ENCODE peak calls at places on chromosomes 13 and 19, in seven cellular contexts. One of them, this sample, is unnamed.

GRCh38 chr13:75139291-75139690 is 342.7 kb downstream of the TBC1D4 start:
- DNase-seq in gastrocnemius medialis: no peak
- DNase-seq in A549: no peak
- DNase-seq in esophagus squamous epithelium: no peak
- DNase-seq in endothelial cell of umbilical vein: no peak
- DNase-seq in body of pancreas: no peak
- DNase-seq in stomach: no peak
- DNase-seq in this sample: no peak

GRCh38 chr19:38304866-38305429 is 897 bp downstream of the C19orf33 start:
- DNase-seq in gastrocnemius medialis: no peak
- DNase-seq in endothelial cell of umbilical vein: peak
- DNase-seq in body of pancreas: peak
- DNase-seq in esophagus squamous epithelium: no peak
- DNase-seq in A549: peak
- DNase-seq in stomach: peak
- DNase-seq in this sample: no peak

GRCh38 chr13:47661076-47661475 is 340.0 kb downstream of the SUCLA2 start:
- DNase-seq in gastrocnemius medialis: no peak
- DNase-seq in A549: no peak
- DNase-seq in esophagus squamous epithelium: no peak
- DNase-seq in stomach: no peak
- DNase-seq in body of pancreas: no peak
- DNase-seq in endothelial cell of umbilical vein: no peak
- DNase-seq in this sample: no peak

GRCh38 chr13:113338451-113338850 is 25.5 kb downstream of the GRTP1 start:
- DNase-seq in stomach: no peak
- DNase-seq in endothelial cell of umbilical vein: no peak
- DNase-seq in A549: no peak
- DNase-seq in esophagus squamous epithelium: no peak
- DNase-seq in body of pancreas: no peak
- DNase-seq in gastrocnemius medialis: no peak
- DNase-seq in this sample: no peak

GRCh38 chr13:32687275-32687674 is 101.0 kb downstream of the PDS5B start:
- DNase-seq in esophagus squamous epithelium: no peak
- DNase-seq in stomach: no peak
- DNase-seq in gastrocnemius medialis: no peak
- DNase-seq in A549: no peak
- DNase-seq in body of pancreas: no peak
- DNase-seq in endothelial cell of umbilical vein: no peak
- DNase-seq in this sample: no peak

GRCh38 chr19:43809762-43810696 is 7.8 kb upstream of the LYPD5 start:
- DNase-seq in stomach: no peak
- DNase-seq in A549: peak
- DNase-seq in body of pancreas: no peak
- DNase-seq in endothelial cell of umbilical vein: peak
- DNase-seq in esophagus squamous epithelium: no peak
- DNase-seq in gastrocnemius medialis: no peak
- DNase-seq in this sample: no peak

GRCh38 chr13:45826741-45827140 is 24.8 kb downstream of the SIAH3 start:
- DNase-seq in A549: no peak
- DNase-seq in gastrocnemius medialis: no peak
- DNase-seq in body of pancreas: no peak
- DNase-seq in stomach: no peak
- DNase-seq in endothelial cell of umbilical vein: no peak
- DNase-seq in esophagus squamous epithelium: no peak
- DNase-seq in this sample: no peak

GRCh38 chr19:34366670-34367423 is 1.9 kb downstream of the GPI start:
- DNase-seq in gastrocnemius medialis: no peak
- DNase-seq in A549: no peak
- DNase-seq in endothelial cell of umbilical vein: no peak
- DNase-seq in body of pancreas: no peak
- DNase-seq in esophagus squamous epithelium: no peak
- DNase-seq in stomach: no peak
- DNase-seq in this sample: no peak

GRCh38 chr13:43360911-43361605 is 337.7 kb downstream of the DNAJC15 start:
- DNase-seq in endothelial cell of umbilical vein: no peak
- DNase-seq in esophagus squamous epithelium: no peak
- DNase-seq in body of pancreas: no peak
- DNase-seq in stomach: no peak
- DNase-seq in gastrocnemius medialis: no peak
- DNase-seq in A549: no peak
- DNase-seq in this sample: no peak

GRCh38 chr19:21130097-21130775 is 11.6 kb upstream of the ZNF431 start:
- DNase-seq in endothelial cell of umbilical vein: no peak
- DNase-seq in stomach: no peak
- DNase-seq in body of pancreas: peak
- DNase-seq in gastrocnemius medialis: no peak
- DNase-seq in esophagus squamous epithelium: no peak
- DNase-seq in A549: no peak
- DNase-seq in this sample: no peak

GRCh38 chr19:36008336-36008978 is at the start of gene SYNE4:
- DNase-seq in endothelial cell of umbilical vein: no peak
- DNase-seq in esophagus squamous epithelium: no peak
- DNase-seq in A549: peak
- DNase-seq in body of pancreas: peak
- DNase-seq in stomach: peak
- DNase-seq in gastrocnemius medialis: no peak
- DNase-seq in this sample: no peak

GRCh38 chr13:34044660-34045080 is 226.7 kb downstream of the RFC3 start:
- DNase-seq in esophagus squamous epithelium: no peak
- DNase-seq in body of pancreas: no peak
- DNase-seq in endothelial cell of umbilical vein: peak
- DNase-seq in A549: peak
- DNase-seq in gastrocnemius medialis: no peak
- DNase-seq in stomach: no peak
- DNase-seq in this sample: no peak

GRCh38 chr13:28137556-28137955 is 789 bp upstream of the PAN3 start:
- DNase-seq in gastrocnemius medialis: no peak
- DNase-seq in endothelial cell of umbilical vein: no peak
- DNase-seq in stomach: no peak
- DNase-seq in body of pancreas: no peak
- DNase-seq in A549: no peak
- DNase-seq in esophagus squamous epithelium: no peak
- DNase-seq in this sample: peak

GRCh38 chr13:95698047-95698749 is 21.3 kb downstream of the DNAJC3 start:
- DNase-seq in endothelial cell of umbilical vein: no peak
- DNase-seq in esophagus squamous epithelium: no peak
- DNase-seq in body of pancreas: no peak
- DNase-seq in A549: no peak
- DNase-seq in gastrocnemius medialis: peak
- DNase-seq in stomach: no peak
- DNase-seq in this sample: no peak

GRCh38 chr19:11174336-11174735 is 18.8 kb upstream of the SPC24 start:
- DNase-seq in stomach: no peak
- DNase-seq in body of pancreas: no peak
- DNase-seq in A549: no peak
- DNase-seq in gastrocnemius medialis: no peak
- DNase-seq in endothelial cell of umbilical vein: no peak
- DNase-seq in esophagus squamous epithelium: no peak
- DNase-seq in this sample: no peak

GRCh38 chr19:15432018-15432494 is 13.3 kb upstream of the AKAP8L start:
- DNase-seq in body of pancreas: peak
- DNase-seq in endothelial cell of umbilical vein: peak
- DNase-seq in gastrocnemius medialis: no peak
- DNase-seq in stomach: no peak
- DNase-seq in A549: no peak
- DNase-seq in esophagus squamous epithelium: no peak
- DNase-seq in this sample: no peak

GRCh38 chr19:44777715-44778347 is at the start of gene CBLC:
- DNase-seq in endothelial cell of umbilical vein: no peak
- DNase-seq in stomach: peak
- DNase-seq in esophagus squamous epithelium: no peak
- DNase-seq in gastrocnemius medialis: no peak
- DNase-seq in A549: peak
- DNase-seq in body of pancreas: peak
- DNase-seq in this sample: no peak

DNA sequence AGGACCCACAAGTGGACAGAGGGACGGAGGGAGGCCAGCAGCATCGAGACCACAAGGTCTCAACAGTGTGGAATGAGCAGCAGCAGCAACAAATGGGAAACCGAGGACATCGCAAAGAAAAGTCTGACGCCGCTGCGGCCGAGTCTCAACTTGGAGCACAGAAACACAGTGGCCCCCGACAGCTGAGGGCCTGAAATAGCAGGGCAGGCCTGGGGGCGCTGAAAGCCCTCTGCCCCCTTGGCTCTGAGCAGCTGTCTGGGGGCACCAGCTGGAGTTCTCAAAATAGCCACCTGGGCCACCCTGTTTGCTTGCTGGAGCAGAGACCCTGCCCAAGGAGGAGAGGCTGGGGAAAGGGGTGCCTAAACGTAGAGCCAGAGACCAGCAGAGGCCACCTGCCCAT is 5.9 kb upstream of the ISYNA1 start:
- DNase-seq in gastrocnemius medialis: no peak
- DNase-seq in esophagus squamous epithelium: no peak
- DNase-seq in A549: no peak
- DNase-seq in endothelial cell of umbilical vein: no peak
- DNase-seq in body of pancreas: no peak
- DNase-seq in stomach: no peak
- DNase-seq in this sample: no peak
- TF ChIP-seq POLR2A in gastrocnemius medialis: no peak
- TF ChIP-seq POLR2A in esophagus squamous epithelium: no peak
- TF ChIP-seq POLR2A in A549: no peak
- TF ChIP-seq POLR2A in endothelial cell of umbilical vein: no peak
- TF ChIP-seq POLR2A in body of pancreas: no peak
- TF ChIP-seq POLR2A in stomach: no peak
- TF ChIP-seq POLR2A in this sample: no peak

GRCh38 chr19:18330865-18331264 is 8.0 kb upstream of the LSM4 start:
- DNase-seq in A549: no peak
- DNase-seq in endothelial cell of umbilical vein: no peak
- DNase-seq in stomach: no peak
- DNase-seq in body of pancreas: no peak
- DNase-seq in gastrocnemius medialis: no peak
- DNase-seq in esophagus squamous epithelium: no peak
- DNase-seq in this sample: no peak

GRCh38 chr19:18329035-18329376 is 6.1 kb upstream of the LSM4 start:
- DNase-seq in body of pancreas: no peak
- DNase-seq in gastrocnemius medialis: no peak
- DNase-seq in A549: no peak
- DNase-seq in endothelial cell of umbilical vein: no peak
- DNase-seq in esophagus squamous epithelium: no peak
- DNase-seq in stomach: no peak
- DNase-seq in this sample: no peak

GRCh38 chr19:18328340-18329034 is 5.6 kb upstream of the LSM4 start:
- DNase-seq in A549: peak
- DNase-seq in body of pancreas: peak
- DNase-seq in stomach: peak
- DNase-seq in endothelial cell of umbilical vein: peak
- DNase-seq in gastrocnemius medialis: peak
- DNase-seq in esophagus squamous epithelium: peak
- DNase-seq in this sample: peak

GRCh38 chr19:18322759-18323460 is at the start of gene LSM4:
- DNase-seq in esophagus squamous epithelium: peak
- DNase-seq in endothelial cell of umbilical vein: peak
- DNase-seq in gastrocnemius medialis: peak
- DNase-seq in body of pancreas: peak
- DNase-seq in stomach: peak
- DNase-seq in A549: peak
- DNase-seq in this sample: peak

GRCh38 chr19:18326772-18327171 is 3.9 kb upstream of the LSM4 start:
- DNase-seq in endothelial cell of umbilical vein: no peak
- DNase-seq in esophagus squamous epithelium: no peak
- DNase-seq in stomach: no peak
- DNase-seq in A549: no peak
- DNase-seq in body of pancreas: no peak
- DNase-seq in gastrocnemius medialis: no peak
- DNase-seq in this sample: no peak
- TF ChIP-seq CTCF in endothelial cell of umbilical vein: no peak
- TF ChIP-seq CTCF in esophagus squamous epithelium: no peak
- TF ChIP-seq CTCF in stomach: no peak
- TF ChIP-seq CTCF in A549: no peak
- TF ChIP-seq CTCF in body of pancreas: no peak
- TF ChIP-seq CTCF in gastrocnemius medialis: no peak
- TF ChIP-seq CTCF in this sample: no peak

DNA sequence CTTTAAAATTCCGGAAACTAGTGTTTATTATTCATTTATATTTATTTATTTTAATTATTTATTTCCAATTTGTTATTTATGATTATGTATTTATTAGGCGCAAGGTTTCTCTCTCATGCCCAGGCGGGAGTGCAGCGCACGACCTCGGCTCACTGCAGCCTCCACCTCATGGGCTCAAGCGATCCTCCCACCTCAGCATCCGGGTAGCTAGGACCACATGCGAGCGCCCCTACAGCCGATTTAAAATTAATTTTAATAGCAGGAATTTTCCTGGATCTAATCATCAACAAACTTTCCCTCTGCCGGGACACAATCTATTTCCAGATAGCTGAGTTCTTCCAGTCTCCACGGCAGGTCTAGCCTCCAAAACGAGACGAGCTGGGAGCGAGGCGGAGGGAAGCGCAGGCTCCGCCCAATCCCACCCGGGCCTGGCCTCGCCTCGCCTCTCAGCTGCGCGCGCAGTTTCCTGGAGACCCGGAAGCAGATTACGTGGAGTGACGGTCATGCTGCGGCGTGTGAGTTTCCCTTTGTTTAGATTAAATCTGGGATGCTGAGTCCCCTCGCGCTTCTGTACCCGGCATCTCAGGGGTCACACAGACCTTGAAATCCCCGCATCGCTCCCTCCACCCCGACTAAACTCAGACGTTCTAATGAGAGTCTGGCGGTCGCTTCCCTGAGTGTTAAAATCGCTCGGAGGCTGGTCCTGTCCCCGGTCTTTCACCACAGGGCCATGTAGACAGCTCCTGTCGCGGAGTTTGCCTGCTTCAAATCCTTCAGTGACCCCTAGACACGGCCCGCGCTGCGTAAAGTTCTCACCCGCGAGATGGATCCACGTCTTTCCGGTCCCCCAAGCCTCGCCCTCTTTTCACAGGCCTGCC is at the start of gene ZNF880:
- DNase-seq in stomach: peak
- DNase-seq in gastrocnemius medialis: peak
- DNase-seq in endothelial cell of umbilical vein: peak
- DNase-seq in A549: peak
- DNase-seq in body of pancreas: peak
- DNase-seq in esophagus squamous epithelium: peak
- DNase-seq in this sample: peak
- TF ChIP-seq POLR2A in stomach: no peak
- TF ChIP-seq POLR2A in gastrocnemius medialis: no peak
- TF ChIP-seq POLR2A in endothelial cell of umbilical vein: peak
- TF ChIP-seq POLR2A in A549: no peak
- TF ChIP-seq POLR2A in body of pancreas: no peak
- TF ChIP-seq POLR2A in esophagus squamous epithelium: peak
- TF ChIP-seq POLR2A in this sample: peak

DNA sequence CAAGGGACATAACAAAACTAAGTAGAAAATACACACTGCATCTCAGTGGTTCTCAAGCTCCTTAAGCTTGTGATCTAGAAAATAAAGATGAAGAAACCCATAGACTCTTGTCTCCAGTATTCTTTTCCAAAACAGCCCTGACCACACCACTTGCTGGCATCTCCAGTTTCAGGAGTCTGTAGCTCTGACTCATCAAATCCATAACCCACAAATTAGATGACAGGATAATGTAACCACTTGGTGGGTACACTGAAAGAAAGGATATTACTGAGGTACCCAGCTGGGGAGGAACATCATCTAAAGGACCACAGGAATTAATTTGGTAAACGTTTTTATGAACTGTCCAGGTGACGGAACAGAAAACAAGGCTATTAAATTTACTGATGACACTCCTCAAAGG is 214.7 kb downstream of the VWA8 start:
- DNase-seq in body of pancreas: no peak
- DNase-seq in A549: no peak
- DNase-seq in endothelial cell of umbilical vein: no peak
- DNase-seq in gastrocnemius medialis: no peak
- DNase-seq in stomach: no peak
- DNase-seq in esophagus squamous epithelium: no peak
- DNase-seq in this sample: no peak
- TF ChIP-seq CTCF in body of pancreas: no peak
- TF ChIP-seq CTCF in A549: no peak
- TF ChIP-seq CTCF in endothelial cell of umbilical vein: no peak
- TF ChIP-seq CTCF in gastrocnemius medialis: no peak
- TF ChIP-seq CTCF in stomach: no peak
- TF ChIP-seq CTCF in esophagus squamous epithelium: no peak
- TF ChIP-seq CTCF in this sample: no peak

GRCh38 chr13:91355099-91355825 is 7.8 kb downstream of the MIR17HG start:
- DNase-seq in endothelial cell of umbilical vein: no peak
- DNase-seq in esophagus squamous epithelium: no peak
- DNase-seq in stomach: no peak
- DNase-seq in body of pancreas: no peak
- DNase-seq in A549: no peak
- DNase-seq in gastrocnemius medialis: no peak
- DNase-seq in this sample: no peak
- TF ChIP-seq POLR2A in endothelial cell of umbilical vein: no peak
- TF ChIP-seq POLR2A in esophagus squamous epithelium: no peak
- TF ChIP-seq POLR2A in stomach: no peak
- TF ChIP-seq POLR2A in body of pancreas: no peak
- TF ChIP-seq POLR2A in A549: no peak
- TF ChIP-seq POLR2A in gastrocnemius medialis: no peak
- TF ChIP-seq POLR2A in this sample: no peak